ENCODE peak calls at places on chromosome 6, in nine cellular contexts. O, L, R, U, M, C, S, J and K are unnamed samples.

GRCh38 chr6:21263531-21264287 is 329.8 kb upstream of the SOX4 start:
- ATAC-seq in J (no peak), L (no peak), R (no peak), S (no peak), C (no peak), U (no peak), M (peak), O (no peak), K (no peak)

GRCh38 chr6:127716425-127716930 is 139.5 kb downstream of the C6orf58 start:
- ATAC-seq in O (no peak), R (no peak), S (peak), L (no peak), C (no peak), J (no peak), U (no peak), M (no peak), K (no peak)

GRCh38 chr6:6659600-6660327 is 71.2 kb downstream of the LY86 start:
- ATAC-seq in M (no peak), C (no peak), U (no peak), R (peak), O (no peak), S (peak), L (no peak), J (peak), K (no peak)

GRCh38 chr6:37187321-37188022 is 17.5 kb downstream of the PIM1 start:
- ATAC-seq in M (no peak), S (peak), J (peak), L (no peak), U (no peak), O (peak), C (no peak), R (peak), K (no peak)

GRCh38 chr6:3808759-3809514 is 40.2 kb upstream of the FAM50B start:
- ATAC-seq in S (peak), R (peak), O (peak), M (no peak), L (peak), J (peak), C (peak), U (no peak), K (peak)

GRCh38 chr6:45626087-45626891 is 248.6 kb upstream of the SUPT3H start:
- ATAC-seq in C (no peak), O (no peak), L (peak), U (peak), S (no peak), J (no peak), R (peak), M (peak), K (no peak)

GRCh38 chr6:31588871-31589650 is 3.0 kb downstream of the LST1 start:
- ATAC-seq in O (no peak), C (no peak), M (no peak), U (no peak), S (no peak), J (no peak), L (peak), R (no peak), K (no peak)

GRCh38 chr6:13447949-13448724 is 39.3 kb downstream of the GFOD1 start:
- ATAC-seq in O (peak), R (peak), C (no peak), U (no peak), S (peak), M (no peak), J (no peak), L (no peak), K (peak)

GRCh38 chr6:80523029-80523428 is 416.6 kb downstream of the BCKDHB start:
- ATAC-seq in M (no peak), R (no peak), U (no peak), C (no peak), O (no peak), J (no peak), S (no peak), L (no peak), K (no peak)

GRCh38 chr6:31737315-31738047 is 1.2 kb upstream of the CLIC1 start:
- ATAC-seq in U (no peak), M (no peak), L (no peak), J (no peak), S (no peak), C (no peak), R (no peak), O (no peak), K (no peak)

GRCh38 chr6:150681992-150682391 is 82.3 kb downstream of the PLEKHG1 start:
- ATAC-seq in J (no peak), C (no peak), O (no peak), R (no peak), L (no peak), S (no peak), M (no peak), U (no peak), K (no peak)

GRCh38 chr6:42707595-42707994 is 14.8 kb downstream of the PRPH2 start:
- ATAC-seq in J (no peak), C (no peak), S (no peak), L (no peak), M (peak), O (no peak), U (no peak), R (no peak), K (no peak)

GRCh38 chr6:17269840-17270239 is 11.3 kb upstream of the RBM24 start:
- ATAC-seq in S (peak), U (no peak), O (peak), L (peak), M (no peak), J (no peak), R (no peak), C (no peak), K (no peak)

GRCh38 chr6:41695825-41696224 is 39.6 kb downstream of the TFEB start:
- ATAC-seq in M (no peak), U (no peak), C (no peak), R (no peak), S (no peak), L (no peak), J (no peak), O (no peak), K (no peak)

GRCh38 chr6:157432231-157432630 is 51.2 kb downstream of the ZDHHC14 start:
- ATAC-seq in C (no peak), M (no peak), O (no peak), R (no peak), J (no peak), L (no peak), U (no peak), S (no peak), K (no peak)

GRCh38 chr6:22135395-22135794 is 161.4 kb downstream of the PRL start:
- ATAC-seq in R (no peak), O (no peak), U (no peak), M (no peak), J (no peak), S (no peak), L (no peak), C (no peak), K (no peak)

GRCh38 chr6:45044086-45044485 is 284.0 kb upstream of the RUNX2 start:
- ATAC-seq in L (no peak), R (no peak), J (peak), C (no peak), O (no peak), M (no peak), S (no peak), U (no peak), K (no peak)

GRCh38 chr6:145138469-145139185 is 596.7 kb downstream of the EPM2A start:
- ATAC-seq in R (no peak), S (no peak), M (no peak), O (no peak), J (no peak), L (no peak), C (no peak), U (no peak), K (no peak)

GRCh38 chr6:157060440-157060949 is 262.8 kb downstream of the TMEM242 start:
- ATAC-seq in O (no peak), J (no peak), R (no peak), C (no peak), U (no peak), L (no peak), M (no peak), S (no peak), K (no peak)

GRCh38 chr6:33288141-33288941 is 698 bp downstream of the WDR46 start:
- ATAC-seq in U (no peak), M (no peak), R (peak), L (peak), O (no peak), J (no peak), S (no peak), C (no peak), K (peak)

GRCh38 chr6:26205161-26205624 is 118.0 kb downstream of the HFE start:
- ATAC-seq in C (peak), J (peak), M (peak), R (peak), O (peak), L (peak), S (peak), U (peak), K (peak)

GRCh38 chr6:107237992-107238660 is 122.8 kb upstream of the BEND3 start:
- ATAC-seq in U (no peak), M (peak), R (no peak), S (no peak), L (peak), O (no peak), J (no peak), C (no peak), K (no peak)

GRCh38 chr6:157218371-157219198 is 104.7 kb downstream of the TMEM242 start:
- ATAC-seq in U (no peak), R (no peak), L (no peak), J (no peak), O (no peak), C (no peak), M (no peak), S (no peak), K (no peak)

GRCh38 chr6:43744931-43745727 is 24.9 kb upstream of the VEGFA start:
- ATAC-seq in L (no peak), O (no peak), U (no peak), M (no peak), S (no peak), J (no peak), C (no peak), R (peak), K (no peak)

GRCh38 chr6:119482850-119483285 is 133.3 kb upstream of the MAN1A1 start:
- ATAC-seq in O (peak), J (no peak), L (no peak), M (no peak), C (no peak), U (no peak), R (no peak), S (peak), K (no peak)

GRCh38 chr6:41577865-41578713 is 31.9 kb downstream of the FOXP4 start:
- ATAC-seq in L (peak), S (peak), C (peak), J (peak), O (no peak), U (no peak), R (peak), M (no peak), K (no peak)

GRCh38 chr6:156840136-156840535 is 63.0 kb downstream of the ARID1B start:
- ATAC-seq in L (no peak), S (peak), J (no peak), M (no peak), C (no peak), R (no peak), U (no peak), O (peak), K (no peak)

GRCh38 chr6:18209539-18210197 is 54.4 kb downstream of the KDM1B start:
- ATAC-seq in J (peak), U (no peak), C (no peak), R (peak), L (peak), M (no peak), S (peak), O (peak), K (no peak)

GRCh38 chr6:14832427-14832826 is 413.4 kb upstream of the JARID2 start:
- ATAC-seq in U (no peak), C (no peak), O (no peak), L (no peak), S (no peak), R (no peak), J (no peak), M (no peak), K (no peak)

GRCh38 chr6:21505574-21505990 is 88.0 kb upstream of the SOX4 start:
- ATAC-seq in R (no peak), U (no peak), J (no peak), O (no peak), S (no peak), L (no peak), C (no peak), M (no peak), K (no peak)

GRCh38 chr6:162706236-162706635 is 21.3 kb downstream of the PRKN start:
- ATAC-seq in U (no peak), S (peak), L (no peak), R (peak), J (peak), C (no peak), O (peak), M (no peak), K (peak)

GRCh38 chr6:142280265-142280664 is 21.5 kb upstream of the ADGRG6 start:
- ATAC-seq in S (no peak), M (no peak), C (no peak), U (no peak), O (no peak), J (no peak), L (no peak), R (no peak), K (no peak)

GRCh38 chr6:152129606-152130249 is 322.2 kb downstream of the ESR1 start:
- ATAC-seq in O (peak), M (no peak), C (no peak), S (peak), J (peak), L (peak), R (peak), U (no peak), K (peak)